ENCODE peak calls at places on chromosomes 6 and 20, in six cellular contexts. J is AG04450, L is GM23338, P is cardiac muscle cell, C is heart left ventricle, S is tibial artery. R is an unnamed sample.

GRCh38 chr6:2899596-2899995 is 3.5 kb downstream of the SERPINB9 start:
- DNase-seq in J (no peak), L (no peak), P (no peak), C (no peak), S (no peak), R (no peak)

GRCh38 chr6:144349690-144350132 is 64.6 kb downstream of the UTRN start:
- DNase-seq in J (no peak), L (no peak), P (peak; percentile 79), C (no peak), S (no peak), R (peak; percentile 57)

GRCh38 chr20:1396264-1396663 is 3.4 kb upstream of the FKBP1A start:
- DNase-seq in J (no peak), L (no peak), P (no peak), C (no peak), S (no peak), R (no peak)

GRCh38 chr6:129558248-129558647 is 151.7 kb downstream of the ARHGAP18 start:
- DNase-seq in J (no peak), L (no peak), P (no peak), C (no peak), S (no peak), R (no peak)

GRCh38 chr20:2507875-2508630 is 662 bp downstream of the ZNF343 start:
- DNase-seq in J (no peak), L (no peak), P (peak; percentile 35), C (no peak), S (no peak), R (no peak)

GRCh38 chr6:149867876-149868640 is 3.9 kb upstream of the LRP11 start:
- DNase-seq in J (no peak), L (peak; percentile 91), P (no peak), C (no peak), S (no peak), R (no peak)

GRCh38 chr6:90446164-90446563 is 140.7 kb downstream of the MAP3K7 start:
- DNase-seq in J (peak; percentile 1), L (no peak), P (peak; percentile 18), C (no peak), S (no peak), R (no peak)

GRCh38 chr20:1527923-1528322 is 29.6 kb downstream of the SIRPD start:
- DNase-seq in J (no peak), L (no peak), P (no peak), C (no peak), S (no peak), R (no peak)

GRCh38 chr6:31966997-31967925 is 4.7 kb downstream of the DXO start:
- DNase-seq in J (no peak), L (no peak), P (no peak), C (no peak), S (peak; percentile 13), R (no peak)

GRCh38 chr20:62964700-62965099 is 12.2 kb downstream of the SLC17A9 start:
- DNase-seq in J (no peak), L (no peak), P (no peak), C (no peak), S (no peak), R (no peak)

GRCh38 chr6:170167657-170168159 is 123.2 kb downstream of the DLL1 start:
- DNase-seq in J (no peak), L (no peak), P (no peak), C (peak; percentile 65), S (no peak), R (no peak)

GRCh38 chr6:124747336-124747735 is 214.9 kb upstream of the RNF217 start:
- DNase-seq in J (no peak), L (no peak), P (no peak), C (no peak), S (no peak), R (no peak)

GRCh38 chr20:16560216-16560615 is 13.0 kb downstream of the KIF16B start:
- DNase-seq in J (no peak), L (no peak), P (no peak), C (no peak), S (no peak), R (no peak)

GRCh38 chr20:38126146-38126912 is 38.7 kb downstream of the TGM2 start:
- DNase-seq in J (no peak), L (no peak), P (peak; percentile 42), C (no peak), S (peak; percentile 28), R (no peak)

GRCh38 chr6:141029908-141030307 is 1102.8 kb upstream of the GJE1 start:
- DNase-seq in J (no peak), L (no peak), P (no peak), C (no peak), S (no peak), R (no peak)

GRCh38 chr6:137087902-137088301 is 43.1 kb upstream of the IL20RA start:
- DNase-seq in J (no peak), L (no peak), P (no peak), C (no peak), S (no peak), R (no peak)

GRCh38 chr6:17577059-17577458 is 23.0 kb upstream of the FAM8A1 start:
- DNase-seq in J (no peak), L (peak; percentile 40), P (no peak), C (no peak), S (no peak), R (no peak)

GRCh38 chr20:51386586-51386985 is 155.9 kb downstream of the NFATC2 start:
- DNase-seq in J (no peak), L (no peak), P (no peak), C (no peak), S (no peak), R (no peak)

GRCh38 chr6:63904844-63905243 is 269.2 kb downstream of the PHF3 start:
- DNase-seq in J (no peak), L (no peak), P (peak; percentile 96), C (no peak), S (no peak), R (peak; percentile 24)

GRCh38 chr6:149896491-149896890 is 1.4 kb downstream of the RAET1E start:
- DNase-seq in J (no peak), L (no peak), P (peak; percentile 27), C (no peak), S (no peak), R (peak; percentile 40)

GRCh38 chr6:108464506-108465084 is 96.1 kb upstream of the FOXO3 start:
- DNase-seq in J (no peak), L (peak; percentile 10), P (peak; percentile 9), C (no peak), S (no peak), R (no peak)

GRCh38 chr6:88567696-88568095 is 395.7 kb downstream of the RNGTT start:
- DNase-seq in J (no peak), L (no peak), P (no peak), C (no peak), S (no peak), R (no peak)

GRCh38 chr20:63097336-63097831 is 90.6 kb upstream of the BHLHE23 start:
- DNase-seq in J (no peak), L (no peak), P (no peak), C (no peak), S (no peak), R (no peak)

GRCh38 chr6:150544793-150545192 is 54.9 kb upstream of the PLEKHG1 start:
- DNase-seq in J (no peak), L (no peak), P (no peak), C (no peak), S (no peak), R (no peak)

GRCh38 chr6:52116605-52116948 is 29.2 kb upstream of the PKHD1 start:
- DNase-seq in J (no peak), L (no peak), P (no peak), C (no peak), S (no peak), R (no peak)
- H3K27ac ChIP-seq in J (peak overlapping the region; percentile 2), L (no peak overlapping the region), P (no peak overlapping the region), C (no peak overlapping the region), S (no peak overlapping the region), R (no peak overlapping the region)

GRCh38 chr6:110044093-110044492 is 66.0 kb downstream of the GPR6 start:
- DNase-seq in J (no peak), L (no peak), P (no peak), C (no peak), S (no peak), R (no peak)
- TF ChIP-seq CTCF in J (no peak), L (no peak), P (no peak), C (no peak), S (no peak), R (no peak)

GRCh38 chr6:42133926-42134325 is 8.5 kb downstream of the C6orf132 start:
- DNase-seq in J (no peak), L (no peak), P (no peak), C (no peak), S (no peak), R (no peak)
- H3K4me3 ChIP-seq in J (no peak overlapping the region), L (no peak overlapping the region), P (no peak overlapping the region), C (no peak overlapping the region), S (no peak overlapping the region), R (no peak overlapping the region)

GRCh38 chr6:105196076-105196475 is 16.3 kb upstream of the POPDC3 start:
- DNase-seq in J (no peak), L (no peak), P (no peak), C (no peak), S (no peak), R (no peak)

GRCh38 chr6:105194591-105194990 is 14.8 kb upstream of the POPDC3 start:
- DNase-seq in J (no peak), L (no peak), P (no peak), C (no peak), S (no peak), R (no peak)

GRCh38 chr6:105192707-105193465 is 13.1 kb upstream of the POPDC3 start:
- DNase-seq in J (no peak), L (no peak), P (peak; percentile 44), C (no peak), S (no peak), R (no peak)

GRCh38 chr6:105193647-105194046 is 13.8 kb upstream of the POPDC3 start:
- DNase-seq in J (no peak), L (no peak), P (peak; percentile 71), C (no peak), S (no peak), R (no peak)

GRCh38 chr6:105194106-105194505 is 14.3 kb upstream of the POPDC3 start:
- DNase-seq in J (no peak), L (no peak), P (no peak), C (no peak), S (no peak), R (no peak)
- H3K27ac ChIP-seq in J (no peak overlapping the region), L (no peak overlapping the region), P (peak overlapping the region; percentile 40), C (no peak overlapping the region), S (no peak overlapping the region), R (no peak overlapping the region)